ENCODE peak calls at places on chromosomes 4 and X, in eight cellular contexts. A is stimulated activated CD4-positive, alpha-beta T cell treated with anti-CD3 and anti-CD28 coated beads, Interleukin-4, amount 100 ng/mL, for 48 hours; R is NCI-H1436; K is AG04449; M is neuronal stem cell; G is activated gamma-delta T cell treated with Interleukin-2 at 50 U/mL for 16 hours; H is activated CD4-positive, alpha-beta T cell treated with anti-CD3 and anti-CD28 coated beads for 1 hour; C is fibroblast of pulmonary artery. T is an unnamed sample.

GRCh38 chr4:135418353-135418752 is 1216.8 kb upstream of the PABPC4L start:
- DNase-seq in K (no peak), M (no peak), A (no peak), G (no peak), C (peak), R (no peak), H (no peak), T (peak)

GRCh38 chrX:40380649-40381488 is 199.9 kb upstream of the ATP6AP2 start:
- DNase-seq in R (no peak), K (no peak), G (no peak), M (no peak), C (no peak), H (no peak), A (no peak), T (no peak)

GRCh38 chrX:106927023-106927422 is 6.8 kb downstream of the CLDN2 start:
- DNase-seq in H (no peak), R (no peak), C (no peak), A (no peak), M (no peak), K (no peak), G (no peak), T (no peak)

GRCh38 chr4:25978327-25978726 is 64.3 kb downstream of the SMIM20 start:
- DNase-seq in R (no peak), K (no peak), H (no peak), C (no peak), M (no peak), G (no peak), A (no peak), T (no peak)

GRCh38 chr4:175935016-175935661 is 123.1 kb upstream of the GPM6A start:
- DNase-seq in G (no peak), K (no peak), H (no peak), M (no peak), C (no peak), A (no peak), R (no peak), T (no peak)

GRCh38 chrX:50812995-50813842 is 775 bp downstream of the SHROOM4 start:
- DNase-seq in R (no peak), M (peak), C (peak), K (no peak), G (no peak), A (no peak), H (no peak), T (peak)

GRCh38 chr4:46146993-46147392 is 23.1 kb upstream of the GABRG1 start:
- DNase-seq in A (no peak), G (no peak), R (no peak), K (no peak), M (no peak), H (no peak), C (no peak), T (no peak)

GRCh38 chrX:68163446-68163845 is 269.8 kb downstream of the OPHN1 start:
- DNase-seq in M (no peak), K (no peak), A (no peak), G (no peak), R (no peak), H (no peak), C (peak), T (peak)

GRCh38 chr4:154049457-154050181 is 260.7 kb upstream of the SFRP2 start:
- DNase-seq in A (no peak), M (no peak), H (no peak), K (peak), R (no peak), G (no peak), C (peak), T (peak)

GRCh38 chr4:168589154-168589553 is 92.3 kb downstream of the PALLD start:
- DNase-seq in G (no peak), A (no peak), C (peak), R (no peak), K (no peak), H (no peak), M (no peak), T (peak)

GRCh38 chr4:27692098-27692679 is 831.5 kb downstream of the STIM2 start:
- DNase-seq in A (no peak), H (no peak), K (no peak), C (peak), M (no peak), R (peak), G (no peak), T (peak)

GRCh38 chrX:121165930-121166359 is 118.5 kb downstream of the GLUD2 start:
- DNase-seq in A (no peak), K (no peak), G (no peak), M (no peak), R (no peak), C (peak), H (no peak), T (no peak)

GRCh38 chr4:11548529-11549176 is 120.0 kb upstream of the HS3ST1 start:
- DNase-seq in M (no peak), G (no peak), C (peak), H (no peak), K (no peak), A (no peak), R (no peak), T (no peak)

GRCh38 chrX:38654302-38654701 is 93.0 kb downstream of the TSPAN7 start:
- DNase-seq in H (no peak), M (no peak), R (no peak), C (peak), G (no peak), A (no peak), K (no peak), T (peak)

GRCh38 chr4:125735107-125735506 is 420.4 kb downstream of the FAT4 start:
- DNase-seq in K (peak), M (peak), C (peak), H (no peak), R (no peak), A (no peak), G (no peak), T (peak)

GRCh38 chr4:7727727-7728126 is 211.9 kb downstream of the AFAP1 start:
- DNase-seq in M (no peak), H (no peak), A (no peak), G (no peak), C (no peak), K (no peak), R (no peak), T (no peak)

GRCh38 chrX:107571296-107571998 is 56.9 kb upstream of the PRPS1 start:
- DNase-seq in A (no peak), K (peak), C (peak), G (no peak), H (no peak), R (no peak), M (no peak), T (peak)

GRCh38 chr4:148211533-148211932 is 230.7 kb downstream of the NR3C2 start:
- DNase-seq in C (no peak), R (no peak), M (no peak), H (no peak), G (no peak), K (no peak), A (no peak), T (no peak)

GRCh38 chr4:158793021-158793420 is 24.2 kb downstream of the FNIP2 start:
- DNase-seq in K (no peak), G (no peak), C (no peak), A (no peak), R (no peak), M (no peak), H (no peak), T (no peak)

GRCh38 chr4:98657531-98658286 is 702 bp downstream of the TSPAN5 start:
- DNase-seq in R (no peak), H (no peak), C (peak), M (peak), K (no peak), A (peak), G (peak), T (peak)

GRCh38 chr4:43564107-43564506 is 671.6 kb downstream of the GRXCR1 start:
- DNase-seq in M (no peak), A (no peak), H (no peak), R (no peak), K (no peak), G (no peak), C (no peak), T (no peak)

GRCh38 chr4:8303485-8304281 is 34.1 kb downstream of the HTRA3 start:
- DNase-seq in M (no peak), C (peak), A (no peak), R (no peak), K (peak), H (no peak), G (no peak), T (peak)

GRCh38 chrX:40035726-40036125 is 62.0 kb downstream of the BCOR start:
- DNase-seq in G (no peak), M (no peak), H (no peak), C (no peak), K (no peak), R (no peak), A (no peak), T (no peak)

GRCh38 chr4:6268650-6269399 is 825 bp upstream of the WFS1 start:
- DNase-seq in R (no peak), G (no peak), H (no peak), A (no peak), C (no peak), M (no peak), K (no peak), T (no peak)

GRCh38 chr4:88451205-88451604 is 5.7 kb upstream of the HERC5 start:
- DNase-seq in M (no peak), A (no peak), K (no peak), C (no peak), H (no peak), R (no peak), G (no peak), T (no peak)

GRCh38 chr4:47639531-47639930 is 154.5 kb downstream of the ATP10D start:
- DNase-seq in G (no peak), K (no peak), H (no peak), R (no peak), M (no peak), C (peak), A (no peak), T (peak)

GRCh38 chrX:20361890-20362262 is 95.2 kb upstream of the RPS6KA3 start:
- DNase-seq in H (no peak), C (peak), G (no peak), A (no peak), K (peak), R (no peak), M (no peak), T (peak)

T was measured in choroid plexus epithelial cell.